ENCODE peak calls at places on chromosomes 2 and 18, in four cellular contexts. J is K562, T is HepG2, I is GM12878. K is an unnamed sample.

GRCh38 chr2:37323176-37323575 is 1.5 kb downstream of the PRKD3 start:
- DNase-seq in T (no peak), I (no peak), J (no peak), K (no peak)

GRCh38 chr2:47651296-47651695 is 131.6 kb upstream of the MSH6 start:
- DNase-seq in T (no peak), J (no peak), I (no peak), K (no peak)

GRCh38 chr2:215319500-215319899 is 7.6 kb downstream of the ATIC start:
- DNase-seq in J (no peak), I (no peak), T (no peak), K (no peak)

GRCh38 chr2:190679813-190680591 is 31.1 kb downstream of the NAB1 start:
- DNase-seq in I (peak; percentile 54), T (peak; percentile 28), J (peak; percentile 35), K (peak; percentile 83)

GRCh38 chr18:36516726-36517125 is 219.2 kb downstream of the FHOD3 start:
- DNase-seq in I (no peak), T (no peak), J (no peak), K (no peak)

GRCh38 chr2:37387143-37387835 is 42.9 kb downstream of the QPCT start:
- DNase-seq in T (no peak), I (no peak), J (no peak), K (no peak)

GRCh38 chr2:7707723-7708122 is 790.5 kb downstream of the RNF144A start:
- DNase-seq in J (no peak), I (no peak), T (no peak), K (no peak)

GRCh38 chr2:1742680-1743395 is 1.5 kb downstream of the PXDN start:
- DNase-seq in I (no peak), T (no peak), J (no peak), K (peak; percentile 74)

GRCh38 chr2:156147594-156148330 is 184.8 kb downstream of the NR4A2 start:
- DNase-seq in I (no peak), J (no peak), T (no peak), K (no peak)

GRCh38 chr18:8745355-8746014 is 40.1 kb downstream of the MTCL1 start:
- DNase-seq in T (no peak), J (no peak), I (no peak), K (no peak)

GRCh38 chr18:50602466-50602865 is 42.6 kb downstream of the MAPK4 start:
- DNase-seq in T (no peak), J (no peak), I (no peak), K (no peak)

GRCh38 chr2:5692561-5693287 is 540 bp downstream of the SOX11 start:
- DNase-seq in I (no peak), J (no peak), T (no peak), K (peak; percentile 32)

GRCh38 chr2:212282596-212283330 is 255.8 kb downstream of the ERBB4 start:
- DNase-seq in J (no peak), I (no peak), T (no peak), K (no peak)

GRCh38 chr18:24227976-24228660 is 89.3 kb downstream of the CABYR start:
- DNase-seq in I (no peak), T (no peak), J (no peak), K (no peak)
- TF ChIP-seq CREM in I (no peak), T (no peak), J (no peak), K (no peak)

GRCh38 chr2:64750817-64751285 is 97.1 kb upstream of the SERTAD2 start:
- DNase-seq in T (peak; percentile 99), I (peak; percentile 99), J (peak; percentile 97), K (peak; percentile 97)
- TF ChIP-seq SP1 in T (peak; percentile 48), I (peak; percentile 96), J (no peak), K (no peak)

GRCh38 chr2:236507393-236508085 is 62.1 kb upstream of the ACKR3 start:
- DNase-seq in I (no peak), J (peak; percentile 14), T (no peak), K (peak; percentile 73)

GRCh38 chr2:236512902-236513433 is 56.7 kb upstream of the ACKR3 start:
- DNase-seq in T (peak; percentile 23), J (peak; percentile 51), I (peak; percentile 45), K (peak; percentile 74)

GRCh38 chr2:236510049-236510448 is 59.6 kb upstream of the ACKR3 start:
- DNase-seq in I (no peak), J (no peak), T (no peak), K (no peak)

GRCh38 chr2:236516708-236517107 is 52.9 kb upstream of the ACKR3 start:
- DNase-seq in J (no peak), I (no peak), T (no peak), K (no peak)

DNA sequence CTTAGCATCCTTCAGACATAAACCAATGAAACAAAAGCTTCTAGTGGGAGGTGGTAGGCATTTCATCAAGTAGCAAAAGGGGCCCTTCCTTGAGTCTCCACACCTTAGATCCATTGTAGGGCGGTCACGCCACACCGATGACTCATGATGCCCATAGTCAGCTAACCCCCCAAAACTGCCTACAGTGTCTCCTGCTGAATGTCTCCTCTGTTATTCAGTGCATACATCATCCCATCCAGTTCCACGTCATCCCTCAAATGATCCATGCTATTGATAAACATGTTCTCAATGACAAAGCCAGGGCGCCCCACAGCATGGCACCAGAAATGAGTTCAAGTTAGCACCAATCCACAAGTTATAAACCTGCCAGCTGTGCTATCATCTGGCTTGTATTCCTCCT is 57.4 kb upstream of the ACKR3 start:
- DNase-seq in T (no peak), J (no peak), I (no peak), K (no peak)
- TF ChIP-seq ETV6 in T (no peak), J (no peak), I (no peak), K (no peak)

GRCh38 chr18:63158012-63158631 is 161.4 kb downstream of the BCL2 start:
- DNase-seq in T (no peak), J (no peak), I (no peak), K (no peak)

GRCh38 chr18:63158676-63159291 is 160.8 kb downstream of the BCL2 start:
- DNase-seq in T (no peak), I (peak; percentile 92), J (no peak), K (no peak)

GRCh38 chr18:63159590-63159989 is 160.0 kb downstream of the BCL2 start:
- DNase-seq in J (no peak), I (peak; percentile 67), T (no peak), K (no peak)

GRCh38 chr18:63155910-63156773 is 163.4 kb downstream of the BCL2 start:
- DNase-seq in T (no peak), I (no peak), J (no peak), K (no peak)

GRCh38 chr18:63157293-63158011 is 162.1 kb downstream of the BCL2 start:
- DNase-seq in I (peak; percentile 84), T (no peak), J (no peak), K (no peak)
- TF ChIP-seq CREM in I (peak; percentile 84), T (no peak), J (no peak), K (no peak)

GRCh38 chr18:34522627-34523026 is 187.5 kb upstream of the DTNA start:
- DNase-seq in T (no peak), I (no peak), J (no peak), K (no peak)

GRCh38 chr18:34521040-34521439 is 189.1 kb upstream of the DTNA start:
- DNase-seq in T (no peak), J (no peak), I (no peak), K (no peak)
- TF ChIP-seq SP1 in T (no peak), J (no peak), I (no peak), K (no peak)

DNA sequence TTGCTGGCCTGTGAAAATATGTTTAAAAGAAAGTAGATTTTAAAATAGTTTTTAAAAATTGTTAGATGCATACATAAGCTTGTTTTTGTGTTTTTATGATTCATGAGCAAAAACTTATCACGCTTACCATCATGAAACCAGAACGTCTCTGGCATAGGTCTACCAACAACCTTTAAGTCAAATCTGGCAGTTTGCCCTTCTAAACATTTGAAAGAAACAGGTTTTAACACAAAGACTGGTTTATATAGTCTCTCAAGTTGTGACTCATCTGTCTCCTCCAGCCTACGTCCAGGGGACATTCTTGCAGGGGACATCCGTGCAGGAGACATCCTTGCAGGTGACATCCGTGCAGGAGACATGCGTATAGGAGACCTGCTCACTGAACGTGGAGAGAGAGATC is 29.6 kb downstream of the TTN start:
- DNase-seq in I (no peak), T (no peak), J (no peak), K (no peak)
- TF ChIP-seq ETV6 in I (no peak), T (no peak), J (no peak), K (no peak)